ENCODE peak calls at places on chromosome 16, in five cellular contexts. B is NT2/D1, L is fibroblast of lung, D is GM23248, U is IMR-90. J is an unnamed sample.

GRCh38 chr16:11379420-11379819 is 34.2 kb downstream of the RMI2 start:
- DNase-seq in B (no peak), L (peak), D (peak), U (peak), J (no peak)

GRCh38 chr16:74034862-74035261 is 261.8 kb upstream of the PSMD7 start:
- DNase-seq in B (no peak), L (peak), D (peak), U (peak), J (peak)

GRCh38 chr16:57607676-57608461 is 20.6 kb upstream of the ADGRG1 start:
- DNase-seq in B (no peak), L (no peak), D (no peak), U (no peak), J (no peak)

GRCh38 chr16:81633680-81634379 is 145.3 kb upstream of the PLCG2 start:
- DNase-seq in B (no peak), L (no peak), D (no peak), U (no peak), J (no peak)

GRCh38 chr16:12079411-12079965 is 103.0 kb downstream of the SNX29 start:
- DNase-seq in B (no peak), L (no peak), D (no peak), U (no peak), J (no peak)

GRCh38 chr16:22912654-22913053 is 98.7 kb downstream of the HS3ST2 start:
- DNase-seq in B (no peak), L (no peak), D (no peak), U (no peak), J (no peak)

GRCh38 chr16:73113326-73113720 is 65.4 kb upstream of the ZFHX3 start:
- DNase-seq in B (no peak), L (peak), D (peak), U (peak), J (no peak)

GRCh38 chr16:23692190-23692837 is 13.6 kb downstream of the PLK1 start:
- DNase-seq in B (no peak), L (no peak), D (no peak), U (no peak), J (no peak)

GRCh38 chr16:72875291-72876036 is 172.5 kb downstream of the ZFHX3 start:
- DNase-seq in B (no peak), L (no peak), D (no peak), U (no peak), J (no peak)

GRCh38 chr16:58249388-58249779 is 45.4 kb downstream of the PRSS54 start:
- DNase-seq in B (no peak), L (no peak), D (no peak), U (no peak), J (no peak)

GRCh38 chr16:81716478-81717210 is 62.4 kb upstream of the PLCG2 start:
- DNase-seq in B (no peak), L (no peak), D (no peak), U (no peak), J (no peak)

GRCh38 chr16:14303182-14303618 is 232.1 kb downstream of the MRTFB start:
- DNase-seq in B (no peak), L (peak), D (peak), U (peak), J (peak)

GRCh38 chr16:56916571-56917403 is 15.2 kb upstream of the HERPUD1 start:
- DNase-seq in B (no peak), L (no peak), D (no peak), U (no peak), J (peak)

GRCh38 chr16:6570520-6570919 is 762.1 kb upstream of the RBFOX1 start:
- DNase-seq in B (no peak), L (no peak), D (no peak), U (no peak), J (no peak)

GRCh38 chr16:76486740-76487139 is 209.5 kb downstream of the CNTNAP4 start:
- DNase-seq in B (no peak), L (no peak), D (no peak), U (no peak), J (peak)

GRCh38 chr16:46650224-46650623 is 29.0 kb upstream of the SHCBP1 start:
- DNase-seq in B (no peak), L (peak), D (peak), U (peak), J (no peak)

DNA sequence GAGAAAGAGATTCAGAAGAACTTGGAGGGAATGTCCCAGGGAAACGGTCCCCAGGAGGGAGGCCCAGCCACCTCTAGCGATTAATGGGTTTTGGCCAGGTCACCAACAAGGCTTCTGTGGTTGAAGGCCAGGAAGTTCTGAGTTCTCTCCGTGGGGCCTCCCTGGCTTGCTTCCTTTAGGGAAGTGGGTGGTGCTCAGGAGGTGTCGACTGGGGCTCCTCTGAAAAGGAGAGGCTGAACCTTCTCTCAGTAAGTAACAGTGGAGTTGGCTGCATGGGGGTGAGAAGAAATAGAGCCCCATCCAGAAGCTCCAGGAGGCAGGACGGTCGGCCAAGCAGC is 77.1 kb upstream of the GSE1 start:
- DNase-seq in B (no peak), L (no peak), D (peak), U (no peak), J (no peak)
- H3K9ac ChIP-seq in B (no peak), L (no peak), D (peak), U (no peak), J (no peak)

GRCh38 chr16:70432304-70432799 is 6.5 kb downstream of the ST3GAL2 start:
- DNase-seq in B (no peak), L (no peak), D (no peak), U (no peak), J (no peak)

GRCh38 chr16:70428178-70428998 is 10.5 kb downstream of the ST3GAL2 start:
- DNase-seq in B (peak), L (peak), D (peak), U (peak), J (peak)

GRCh38 chr16:70432800-70433455 is 6.0 kb downstream of the ST3GAL2 start:
- DNase-seq in B (no peak), L (peak), D (peak), U (no peak), J (peak)

GRCh38 chr16:70429888-70430666 is 8.8 kb downstream of the ST3GAL2 start:
- DNase-seq in B (no peak), L (no peak), D (no peak), U (no peak), J (peak)

DNA sequence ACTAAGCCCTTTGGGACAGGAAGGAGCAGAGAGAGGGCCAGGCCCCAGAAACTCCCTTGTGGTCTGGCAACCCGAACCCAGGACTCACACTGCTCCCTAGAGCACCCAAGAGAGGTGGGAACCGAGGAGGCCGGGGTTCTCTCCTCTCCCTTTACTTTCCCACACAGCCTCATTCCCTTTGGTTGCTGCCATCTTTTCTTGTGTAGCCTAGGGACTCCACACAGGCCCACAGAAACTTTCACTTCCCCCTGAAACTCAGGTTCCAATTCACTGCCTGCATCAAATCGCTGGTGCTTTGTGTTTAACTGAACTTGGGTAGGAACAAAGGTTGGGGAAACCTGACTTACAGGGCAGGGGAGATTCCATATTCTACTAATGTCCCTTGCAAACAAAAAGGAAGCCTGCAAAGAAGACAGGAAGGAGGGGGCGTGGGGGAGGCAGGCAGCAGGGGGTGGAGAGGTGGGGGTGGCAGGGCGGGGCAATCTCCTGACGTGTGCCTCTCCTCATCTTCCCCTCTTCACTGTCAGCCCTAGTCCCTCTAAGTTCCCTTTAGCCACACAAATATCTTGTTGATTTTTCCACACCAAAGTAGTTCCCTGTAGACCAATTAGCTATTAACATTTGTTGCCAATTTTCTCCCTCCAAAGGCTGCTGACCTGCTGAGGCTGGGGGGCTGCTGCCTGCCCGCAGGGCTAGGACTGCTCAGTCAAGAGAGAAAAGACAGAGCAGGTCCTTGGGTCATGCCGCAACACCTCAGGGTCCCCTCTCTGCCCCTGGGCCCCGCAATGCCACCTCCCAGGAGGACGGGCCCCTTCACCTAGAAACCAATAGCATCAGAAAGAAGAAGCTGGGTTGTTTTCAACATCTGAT is 8.0 kb downstream of the ST3GAL2 start:
- DNase-seq in B (no peak), L (no peak), D (peak), U (peak), J (peak)
- H3K4me3 ChIP-seq in B (no peak), L (no peak), D (no peak), U (no peak), J (peak)

GRCh38 chr16:70725912-70726828 is 40.3 kb upstream of the MTSS2 start:
- DNase-seq in B (no peak), L (no peak), D (no peak), U (peak), J (no peak)
- H3K9ac ChIP-seq in B (no peak), L (peak), D (no peak), U (peak), J (no peak)

DNA sequence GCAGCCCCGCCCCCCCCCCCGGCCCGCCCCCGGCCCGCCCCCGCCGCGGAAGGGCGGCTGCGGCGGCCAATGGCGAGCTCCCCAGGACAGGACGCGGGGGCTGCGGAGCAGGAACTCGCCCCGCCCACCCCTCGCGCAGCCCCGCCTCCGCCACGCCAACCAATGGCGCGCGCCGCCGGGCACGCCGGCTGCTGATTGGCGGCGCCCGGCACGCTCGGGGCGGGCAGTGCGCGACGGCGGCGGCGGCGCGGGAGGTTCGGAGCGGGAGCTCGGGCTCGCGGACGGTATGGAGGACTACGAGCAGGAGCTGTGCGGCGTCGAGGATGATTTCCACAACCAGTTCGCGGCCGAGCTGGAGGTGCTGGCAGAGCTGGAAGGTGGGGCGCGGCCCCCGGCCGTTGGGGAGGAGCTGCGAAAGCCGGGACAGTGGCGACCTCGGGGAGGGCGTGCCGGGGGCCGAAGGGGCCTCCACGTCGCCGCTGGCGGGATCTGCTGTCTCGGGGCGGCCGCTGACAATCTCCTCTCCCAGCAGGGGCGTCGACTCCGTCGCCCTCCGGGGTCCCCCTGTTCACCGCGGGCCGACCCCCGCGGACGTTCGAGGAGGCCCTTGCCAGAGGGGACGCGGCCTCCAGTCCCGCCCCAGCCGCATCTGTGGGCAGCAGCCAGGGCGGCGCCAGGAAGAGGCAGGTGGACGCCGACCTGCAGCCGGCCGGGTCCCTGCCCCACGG is at the start of gene CHTF18:
- DNase-seq in B (peak), L (peak), D (peak), U (peak), J (peak)
- H3K4me3 ChIP-seq in B (peak), L (peak), D (peak), U (peak), J (peak)

GRCh38 chr16:54715011-54715410 is 215.7 kb upstream of the IRX5 start:
- DNase-seq in B (no peak), L (no peak), D (no peak), U (no peak), J (no peak)

GRCh38 chr16:54718376-54718775 is 212.3 kb upstream of the IRX5 start:
- DNase-seq in B (no peak), L (no peak), D (no peak), U (no peak), J (no peak)

GRCh38 chr16:54722210-54722676 is 208.4 kb upstream of the IRX5 start:
- DNase-seq in B (no peak), L (no peak), D (no peak), U (no peak), J (no peak)

DNA sequence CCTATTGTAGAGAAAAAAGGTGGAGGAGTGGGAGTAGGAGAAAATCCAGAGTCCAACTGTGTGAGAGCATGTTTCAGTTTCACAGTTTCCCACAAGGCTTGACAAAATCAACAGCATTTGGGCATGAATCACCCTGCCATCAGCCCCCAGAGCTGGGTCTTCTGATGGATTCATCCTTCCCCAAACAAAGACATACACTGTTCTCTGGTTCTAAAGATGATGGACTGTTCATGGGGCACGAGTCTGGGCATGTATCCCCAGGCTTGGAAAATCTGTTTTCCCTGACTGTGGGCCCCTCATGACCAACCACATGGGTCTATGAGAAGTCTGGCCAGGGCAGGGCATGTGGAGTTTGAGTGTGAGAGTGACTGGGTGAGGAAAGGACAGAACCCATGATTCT is 210.4 kb upstream of the IRX5 start:
- DNase-seq in B (no peak), L (no peak), D (no peak), U (no peak), J (no peak)
- H3K9ac ChIP-seq in B (no peak), L (no peak), D (no peak), U (no peak), J (no peak)

DNA sequence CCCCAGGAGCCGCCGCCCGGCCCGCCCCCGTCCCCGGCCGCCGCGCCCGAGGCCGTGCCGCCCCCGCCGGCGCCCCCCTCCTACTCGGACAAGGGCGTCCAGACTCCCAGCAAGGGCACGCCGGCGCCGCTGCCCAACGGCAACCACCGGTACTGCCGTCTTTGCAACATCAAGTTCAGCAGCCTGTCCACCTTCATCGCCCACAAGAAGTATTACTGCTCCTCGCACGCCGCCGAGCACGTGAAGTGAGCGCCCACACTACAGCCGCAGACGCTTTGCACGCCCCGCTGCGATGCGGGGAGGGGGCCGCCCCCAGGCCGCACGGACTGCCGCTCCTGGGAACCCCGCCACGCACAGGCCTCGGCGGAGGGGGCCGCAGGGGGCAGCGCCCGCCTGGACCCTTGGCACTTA is 35.5 kb upstream of the ZC3H18 start:
- DNase-seq in B (no peak), L (peak), D (peak), U (peak), J (peak)
- H3K4me3 ChIP-seq in B (peak), L (peak), D (peak), U (peak), J (peak)

DNA sequence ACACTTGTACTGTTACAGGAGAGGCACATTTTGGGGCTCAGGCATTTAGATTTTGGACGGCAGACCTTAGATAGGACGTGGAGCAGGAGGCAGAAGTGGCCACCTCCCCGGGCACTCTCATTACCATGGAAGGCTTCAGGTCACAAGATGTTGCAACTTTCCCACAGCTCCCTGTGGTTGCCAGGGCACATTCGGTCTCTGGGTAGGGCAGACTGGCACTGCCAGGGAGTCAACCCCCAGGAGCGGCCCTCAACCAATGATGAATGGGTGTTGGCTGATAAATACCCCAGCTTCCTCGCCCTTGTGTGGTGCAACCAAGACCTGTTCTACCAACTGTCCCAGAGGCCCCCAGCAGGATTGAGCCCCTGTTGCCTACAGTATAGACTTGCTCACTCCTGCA is 11.2 kb downstream of the NAGPA start:
- DNase-seq in B (no peak), L (no peak), D (no peak), U (no peak), J (no peak)
- H3K9ac ChIP-seq in B (no peak), L (no peak), D (no peak), U (no peak), J (no peak)

GRCh38 chr16:66427451-66427860 is 361 bp downstream of the BEAN1 start:
- DNase-seq in B (no peak), L (no peak), D (peak), U (no peak), J (no peak)
- H3K4me3 ChIP-seq in B (peak), L (no peak), D (peak), U (peak), J (no peak)